ENCODE peak calls at places on chromosome 20, in nine cellular contexts. O is PC-3, B is hepatocyte, R is mammary epithelial cell, D is A673, C is GM23338, E is K562, A is fibroblast of lung, Y is HepG2. N is an unnamed sample. For H3K36me3, the result is how much of the 10 kb centered on the place peaks cover.

GRCh38 chr20:3766832-3767433 is 620 bp downstream of the ADISSP start:
- DNase-seq in O (peak), R (no peak), D (no peak), E (peak), Y (no peak), C (peak), B (no peak), A (no peak), N (no peak)

GRCh38 chr20:61886721-61887658 is 178.7 kb downstream of the TAF4 start:
- DNase-seq in A (peak), E (peak), B (peak), D (peak), O (peak), Y (peak), C (peak), R (peak), N (peak)

GRCh38 chr20:4192378-4193048 is 177.2 kb upstream of the RNF24 start:
- DNase-seq in A (no peak), B (no peak), E (peak), D (peak), O (peak), R (peak), C (no peak), Y (no peak), N (no peak)

GRCh38 chr20:22796465-22797077 is 212.2 kb upstream of the FOXA2 start:
- DNase-seq in B (no peak), Y (no peak), C (no peak), E (no peak), D (no peak), R (peak), O (peak), A (peak), N (no peak)

GRCh38 chr20:50930139-50931047 is 844 bp downstream of the ADNP start:
- DNase-seq in O (no peak), E (peak), C (no peak), A (no peak), R (no peak), B (peak), D (peak), Y (no peak), N (no peak)

GRCh38 chr20:31573555-31574295 is 31.4 kb upstream of the ID1 start:
- DNase-seq in O (peak), E (peak), C (no peak), D (no peak), R (no peak), A (peak), B (peak), Y (peak), N (no peak)

GRCh38 chr20:18267815-18268214 is 20.5 kb upstream of the ZNF133 start:
- DNase-seq in D (peak), E (no peak), C (peak), O (no peak), B (no peak), Y (no peak), A (no peak), R (no peak), N (no peak)

GRCh38 chr20:4038047-4038459 is 22.7 kb upstream of the RNF24 start:
- DNase-seq in C (peak), A (peak), B (peak), D (peak), Y (no peak), E (peak), R (peak), O (peak), N (no peak)

GRCh38 chr20:50521709-50522674 is 11.8 kb downstream of the PTPN1 start:
- DNase-seq in Y (no peak), D (no peak), A (no peak), O (no peak), C (no peak), R (no peak), E (peak), B (no peak), N (no peak)

GRCh38 chr20:2298116-2298515 is 2.3 kb downstream of the TGM3 start:
- DNase-seq in R (no peak), O (no peak), B (no peak), D (no peak), Y (no peak), C (no peak), A (no peak), E (no peak), N (no peak)

GRCh38 chr20:33681728-33682353 is 4.3 kb downstream of the E2F1 start:
- DNase-seq in C (no peak), R (no peak), B (no peak), Y (no peak), E (no peak), D (no peak), O (no peak), A (no peak), N (no peak)

GRCh38 chr20:17992224-17992637 is 23.4 kb downstream of the MGME1 start:
- DNase-seq in B (no peak), R (no peak), O (no peak), D (no peak), Y (no peak), E (no peak), A (no peak), C (no peak), N (no peak)

GRCh38 chr20:33830371-33830770 is 19.2 kb downstream of the CHMP4B start:
- DNase-seq in B (no peak), R (no peak), A (no peak), Y (no peak), E (peak), C (no peak), O (no peak), D (no peak), N (no peak)

GRCh38 chr20:29443819-29444218 is 1813.6 kb upstream of the DEFB115 start:
- DNase-seq in O (no peak), B (no peak), D (no peak), R (no peak), E (no peak), C (no peak), Y (no peak), A (no peak), N (no peak)

GRCh38 chr20:20491110-20491783 is 123.3 kb downstream of the INSM1 start:
- DNase-seq in C (no peak), R (peak), E (no peak), B (no peak), Y (no peak), A (peak), O (peak), D (no peak), N (no peak)

GRCh38 chr20:42483694-42484303 is 705.9 kb downstream of the PTPRT start:
- DNase-seq in R (no peak), C (peak), D (peak), Y (peak), B (peak), A (no peak), E (peak), O (no peak), N (no peak)

GRCh38 chr20:52893498-52893897 is 78.7 kb upstream of the TSHZ2 start:
- DNase-seq in A (no peak), Y (no peak), B (no peak), O (no peak), C (no peak), D (no peak), R (no peak), E (no peak), N (no peak)

GRCh38 chr20:18986146-18986830 is 172.7 kb downstream of the SCP2D1 start:
- DNase-seq in R (no peak), C (no peak), B (no peak), O (peak), A (no peak), D (no peak), Y (no peak), E (no peak), N (no peak)

DNA sequence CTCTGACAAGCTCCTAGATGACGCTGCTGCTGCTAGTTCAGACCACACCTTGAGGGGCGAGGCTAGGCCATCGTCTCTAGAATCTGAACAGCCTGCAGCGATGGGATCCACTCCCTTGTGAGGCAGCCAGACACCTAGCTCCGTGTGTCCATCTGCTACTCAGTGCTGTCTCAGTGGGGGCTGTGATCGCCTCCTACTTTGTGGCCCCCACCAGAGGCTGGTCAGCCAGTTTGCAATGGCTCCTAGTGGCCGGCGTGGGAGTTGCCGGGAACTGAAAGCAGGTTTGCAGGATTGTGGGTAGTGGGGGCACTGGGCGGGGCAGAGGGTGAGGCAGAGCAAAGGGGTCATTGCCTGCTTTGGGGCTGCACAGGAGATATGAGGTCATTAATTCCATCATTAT is 2.8 kb downstream of the CCN5 start:
- DNase-seq in A (no peak), R (no peak), E (peak), O (no peak), Y (no peak), D (no peak), B (no peak), C (peak), N (no peak)
- TF ChIP-seq CTCF in A (peak), R (no peak), E (peak), O (peak), Y (peak), D (peak), B (peak), C (peak), N (peak)

GRCh38 chr20:25280051-25280573 is 32.2 kb downstream of the PYGB start:
- DNase-seq in D (no peak), A (no peak), E (no peak), Y (no peak), O (no peak), R (no peak), C (no peak), B (no peak), N (no peak)
- H3K36me3 ChIP-seq in D (under half), A (under half), E (under half), Y (half or more), O (half or more), R (half or more), C (under half), B (under half), N (half or more)

DNA sequence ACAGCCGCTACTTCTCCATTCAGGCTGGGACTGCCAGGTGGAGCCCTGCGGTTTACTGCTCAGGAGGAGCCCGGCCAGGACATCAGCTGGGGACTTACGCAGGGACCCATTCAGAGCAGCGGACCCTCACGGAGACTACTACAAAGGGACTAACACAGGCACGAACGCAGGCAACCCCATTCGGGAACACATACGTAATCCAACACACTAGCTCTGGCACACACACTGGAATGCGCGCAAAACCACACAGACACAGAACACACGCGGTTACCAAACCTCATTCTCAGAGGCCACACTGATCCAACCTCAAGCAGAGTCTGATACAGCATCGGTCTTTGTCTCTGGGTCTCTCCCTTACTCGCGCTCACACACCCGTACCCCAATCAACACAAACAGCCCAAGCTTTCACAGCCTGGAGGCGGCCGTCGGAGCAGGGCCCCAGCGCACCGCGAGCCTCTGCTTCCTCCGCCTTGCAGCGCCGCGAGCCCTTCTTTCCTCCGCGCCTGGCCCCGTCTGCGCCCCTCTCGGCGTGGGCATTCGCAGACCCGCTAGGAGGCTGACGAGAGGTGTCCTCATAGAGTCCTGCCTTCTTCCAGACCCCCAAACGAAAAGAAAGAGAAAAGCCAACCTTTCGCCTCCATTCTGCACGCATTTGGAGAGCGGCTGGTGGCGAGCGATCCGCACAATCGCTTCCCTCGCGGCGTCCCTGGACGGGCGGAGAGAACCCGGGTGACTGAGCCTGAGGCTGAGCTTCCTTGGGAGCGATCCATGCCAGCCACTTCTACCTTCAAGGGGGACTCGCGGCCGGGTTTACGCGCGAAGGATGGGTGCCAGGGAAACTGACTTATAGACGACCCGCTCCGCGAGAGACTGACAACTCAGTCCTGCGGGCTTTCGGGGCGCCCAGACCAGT is 961 bp upstream of the SLC32A1 start:
- DNase-seq in C (peak), Y (no peak), R (peak), A (peak), E (no peak), O (no peak), B (no peak), D (no peak), N (no peak)
- TF ChIP-seq EZH2 in C (peak), Y (peak), R (peak), A (peak), E (no peak), O (no peak), B (peak), D (peak), N (peak)

GRCh38 chr20:63955846-63956663 is at the start of gene UCKL1:
- DNase-seq in A (peak), O (peak), R (peak), B (peak), D (peak), C (peak), E (peak), Y (peak), N (no peak)
- TF ChIP-seq CTCF in A (no peak), O (no peak), R (no peak), B (no peak), D (peak), C (no peak), E (no peak), Y (peak), N (no peak)

GRCh38 chr20:36758276-36758675 is 12.4 kb upstream of the NDRG3 start:
- DNase-seq in Y (no peak), R (no peak), B (no peak), E (no peak), A (no peak), D (no peak), C (no peak), O (no peak), N (no peak)

GRCh38 chr20:36756482-36756881 is 10.6 kb upstream of the NDRG3 start:
- DNase-seq in A (no peak), O (no peak), R (no peak), E (no peak), B (no peak), C (no peak), Y (no peak), D (no peak), N (no peak)

GRCh38 chr20:36752582-36752981 is 6.7 kb upstream of the NDRG3 start:
- DNase-seq in B (no peak), D (no peak), C (no peak), R (no peak), A (no peak), O (no peak), Y (no peak), E (no peak), N (no peak)

GRCh38 chr20:36760647-36761046 is 12.9 kb downstream of the DSN1 start:
- DNase-seq in A (no peak), O (no peak), Y (peak), D (no peak), C (no peak), B (no peak), R (no peak), E (no peak), N (no peak)

GRCh38 chr20:36754656-36755222 is 8.8 kb upstream of the NDRG3 start:
- DNase-seq in C (peak), O (peak), A (peak), Y (peak), E (peak), R (peak), B (peak), D (peak), N (peak)
- H3K36me3 ChIP-seq in C (under half), O (under half), A (under half), Y (half or more), E (half or more), R (under half), B (under half), D (half or more), N (under half)

GRCh38 chr20:59939879-59940128 is 301 bp downstream of the PPP1R3D start:
- DNase-seq in C (no peak), R (no peak), A (no peak), B (no peak), E (no peak), D (no peak), Y (no peak), O (no peak), N (no peak)
- TF ChIP-seq EZH2 in C (peak), R (no peak), A (no peak), B (no peak), E (no peak), D (no peak), Y (no peak), O (no peak), N (no peak)

GRCh38 chr20:9838035-9838377 is 870 bp downstream of the PAK5 start:
- DNase-seq in C (peak), O (no peak), R (peak), E (no peak), D (no peak), A (no peak), Y (no peak), B (no peak), N (no peak)
- TF ChIP-seq CTCF in C (no peak), O (no peak), R (peak), E (no peak), D (no peak), A (no peak), Y (no peak), B (no peak), N (no peak)